ENCODE peak calls at places on chromosome 19, in seven cellular contexts. J is IMR-90, U is neuronal stem cell, F is mesendoderm, E is trophoblast cell, K is H9, P is mesenchymal stem cell. G is an unnamed sample.

GRCh38 chr19:8489591-8490394 is 12.6 kb downstream of the PRAM1 start:
- DNase-seq in J (no peak), P (no peak), F (no peak), E (no peak), K (peak), U (no peak), G (no peak)

GRCh38 chr19:51742736-51743288 is 8.9 kb downstream of the FPR1 start:
- DNase-seq in U (no peak), F (no peak), J (no peak), E (peak), P (no peak), K (no peak), G (no peak)

GRCh38 chr19:28871099-28871725 is 341.7 kb downstream of the UQCRFS1 start:
- DNase-seq in P (no peak), U (no peak), E (no peak), F (no peak), K (no peak), J (no peak), G (no peak)

GRCh38 chr19:28932446-28932845 is 280.5 kb downstream of the UQCRFS1 start:
- DNase-seq in F (no peak), U (no peak), E (no peak), P (no peak), J (no peak), K (no peak), G (no peak)

GRCh38 chr19:1645299-1645698 is 7.1 kb downstream of the TCF3 start:
- DNase-seq in J (no peak), U (no peak), P (no peak), F (no peak), K (no peak), E (no peak), G (no peak)

GRCh38 chr19:42250666-42251531 is 4.0 kb downstream of the ERF start:
- DNase-seq in J (peak), P (peak), E (no peak), K (no peak), F (no peak), U (no peak), G (no peak)

GRCh38 chr19:54030895-54031586 is 32.7 kb downstream of the VSTM1 start:
- DNase-seq in P (no peak), J (peak), F (peak), K (no peak), E (no peak), U (no peak), G (no peak)

GRCh38 chr19:41172297-41173164 is 20.5 kb upstream of the CYP2S1 start:
- DNase-seq in J (no peak), E (no peak), K (no peak), P (no peak), U (no peak), F (no peak), G (no peak)

GRCh38 chr19:51131780-51132680 is 7.3 kb downstream of the SIGLEC9 start:
- DNase-seq in F (peak), U (no peak), J (peak), E (no peak), K (no peak), P (peak), G (no peak)

GRCh38 chr19:18800636-18801035 is 9.5 kb upstream of the COMP start:
- DNase-seq in E (no peak), F (no peak), U (no peak), P (no peak), J (no peak), K (no peak), G (no peak)

GRCh38 chr19:5934779-5935472 is 20.9 kb downstream of the CAPS start:
- DNase-seq in F (no peak), E (no peak), J (peak), K (no peak), P (peak), U (no peak), G (no peak)

GRCh38 chr19:47110521-47111080 is 3.0 kb downstream of the ZC3H4 start:
- DNase-seq in F (peak), K (no peak), E (no peak), P (no peak), U (no peak), J (no peak), G (no peak)

GRCh38 chr19:36256853-36257511 is 42.1 kb downstream of the ZNF146 start:
- DNase-seq in F (no peak), P (no peak), U (no peak), J (no peak), E (no peak), K (no peak), G (no peak)

GRCh38 chr19:39131255-39131755 is 5.7 kb downstream of the PAK4 start:
- DNase-seq in K (no peak), F (no peak), P (no peak), J (peak), U (no peak), E (no peak), G (no peak)

GRCh38 chr19:2034729-2035589 is 16.1 kb downstream of the MKNK2 start:
- DNase-seq in U (no peak), E (peak), J (peak), P (peak), K (peak), F (peak), G (peak)

DNA sequence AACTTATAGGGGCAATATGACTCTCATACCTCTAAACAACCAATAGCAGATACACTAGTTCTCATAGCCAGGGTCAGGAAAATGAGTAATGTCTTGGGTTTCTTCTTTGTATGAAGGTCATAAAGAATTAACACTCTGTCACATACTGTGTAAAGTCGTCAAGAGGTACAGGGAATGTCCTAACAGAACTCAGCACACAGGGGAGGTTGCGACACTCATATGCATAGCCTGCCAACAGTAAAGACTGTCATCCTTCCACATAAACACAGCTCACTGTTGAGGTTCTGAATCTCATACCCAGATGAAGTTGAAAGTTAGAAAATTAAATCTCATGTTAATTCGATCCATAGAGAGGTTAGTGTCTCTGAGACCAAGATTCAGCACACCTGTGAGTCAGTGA is 34.2 kb upstream of the ZNF254 start:
- DNase-seq in U (no peak), F (no peak), K (no peak), P (peak), J (peak), E (no peak), G (no peak)
- H2AK5ac ChIP-seq in U (no peak), F (no peak), K (no peak), P (no peak), J (no peak), E (no peak), G (no peak)

DNA sequence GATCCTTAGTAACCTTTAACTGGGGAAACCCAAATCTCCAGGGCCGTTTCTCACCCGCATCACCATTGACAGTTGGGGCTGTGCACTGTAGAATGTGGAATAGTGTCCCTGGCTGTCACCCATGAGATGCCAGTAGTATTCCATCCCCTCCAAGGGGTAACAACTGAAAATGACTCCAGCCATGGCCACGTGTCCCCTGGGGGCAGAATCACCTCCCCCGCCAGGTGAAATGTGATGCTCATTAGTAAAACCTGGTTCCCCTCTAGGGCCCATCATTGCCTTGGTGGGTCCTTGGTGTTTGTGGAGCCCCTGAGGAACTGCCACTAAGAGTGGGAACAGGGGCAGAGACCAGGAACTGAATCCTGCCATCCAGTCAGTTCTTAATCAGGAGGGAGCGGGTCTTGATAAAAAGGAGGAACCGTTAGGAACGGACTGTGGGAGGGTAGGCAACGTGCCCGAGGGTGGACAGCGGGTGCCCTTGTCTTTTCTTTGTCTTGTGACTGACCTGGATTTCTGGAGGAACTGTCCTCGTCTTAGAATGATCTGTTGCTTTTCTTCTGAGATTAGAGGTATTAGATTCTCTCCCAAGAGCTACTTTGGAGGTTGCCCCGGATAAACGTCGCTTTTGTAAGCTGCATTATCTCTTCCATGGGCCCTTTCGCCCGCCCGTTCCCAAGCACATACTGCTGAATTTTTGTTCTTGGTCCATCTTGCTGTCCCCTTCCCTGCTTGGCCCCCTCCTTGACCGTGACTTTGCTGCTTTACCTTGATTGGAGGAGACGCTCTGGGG is 3.5 kb downstream of the MYO9B start:
- DNase-seq in J (peak), K (no peak), P (no peak), E (no peak), F (peak), U (no peak), G (no peak)
- H2AK5ac ChIP-seq in J (peak), K (no peak), P (peak), E (no peak), F (no peak), U (no peak), G (peak)

DNA sequence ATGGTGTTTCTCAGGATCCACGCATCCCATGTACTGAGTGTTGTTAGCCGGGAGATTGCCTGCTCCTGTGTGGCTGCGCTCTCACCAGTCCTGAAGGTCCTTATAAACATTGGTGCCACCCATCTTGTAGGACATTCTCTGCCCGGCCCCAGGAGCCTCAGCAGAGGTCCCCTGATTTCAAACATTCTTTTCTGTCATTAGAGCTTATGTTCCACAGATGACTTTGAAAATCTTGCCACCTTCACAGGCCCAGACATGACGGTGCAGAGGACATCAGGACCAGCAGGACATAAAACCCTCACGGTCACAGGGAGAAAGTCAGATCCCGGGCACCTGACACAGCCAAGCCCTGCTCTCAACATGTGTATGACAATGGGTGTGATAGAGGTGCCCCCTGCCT is 33.2 kb upstream of the PEPD start:
- DNase-seq in U (no peak), J (no peak), P (no peak), F (no peak), K (no peak), E (no peak), G (no peak)
- H2AK5ac ChIP-seq in U (no peak), J (no peak), P (no peak), F (no peak), K (no peak), E (no peak), G (peak)

DNA sequence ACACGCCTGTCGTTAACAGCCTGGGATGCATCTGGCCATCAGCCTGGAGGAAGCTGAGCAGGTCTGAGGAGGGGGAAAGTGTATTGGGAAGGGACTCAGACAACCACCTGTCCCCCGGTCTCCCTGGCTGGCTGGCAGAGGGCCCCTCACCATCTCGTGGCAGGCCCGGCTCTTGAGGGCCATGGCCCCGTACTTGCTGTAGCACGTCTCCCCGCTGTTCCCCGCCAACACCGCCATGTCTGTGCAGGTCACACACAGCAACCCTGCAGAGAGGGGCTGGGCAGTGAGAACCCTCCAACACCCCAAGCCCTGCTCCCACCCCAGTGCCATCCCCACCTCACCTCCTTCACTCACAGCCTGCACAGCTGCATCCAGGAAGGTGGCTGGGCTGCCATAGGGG is 4.0 kb downstream of the TRMT1 start:
- DNase-seq in K (no peak), J (no peak), F (no peak), P (no peak), E (no peak), U (no peak), G (no peak)
- H2AK5ac ChIP-seq in K (no peak), J (no peak), F (no peak), P (no peak), E (no peak), U (peak), G (no peak)

DNA sequence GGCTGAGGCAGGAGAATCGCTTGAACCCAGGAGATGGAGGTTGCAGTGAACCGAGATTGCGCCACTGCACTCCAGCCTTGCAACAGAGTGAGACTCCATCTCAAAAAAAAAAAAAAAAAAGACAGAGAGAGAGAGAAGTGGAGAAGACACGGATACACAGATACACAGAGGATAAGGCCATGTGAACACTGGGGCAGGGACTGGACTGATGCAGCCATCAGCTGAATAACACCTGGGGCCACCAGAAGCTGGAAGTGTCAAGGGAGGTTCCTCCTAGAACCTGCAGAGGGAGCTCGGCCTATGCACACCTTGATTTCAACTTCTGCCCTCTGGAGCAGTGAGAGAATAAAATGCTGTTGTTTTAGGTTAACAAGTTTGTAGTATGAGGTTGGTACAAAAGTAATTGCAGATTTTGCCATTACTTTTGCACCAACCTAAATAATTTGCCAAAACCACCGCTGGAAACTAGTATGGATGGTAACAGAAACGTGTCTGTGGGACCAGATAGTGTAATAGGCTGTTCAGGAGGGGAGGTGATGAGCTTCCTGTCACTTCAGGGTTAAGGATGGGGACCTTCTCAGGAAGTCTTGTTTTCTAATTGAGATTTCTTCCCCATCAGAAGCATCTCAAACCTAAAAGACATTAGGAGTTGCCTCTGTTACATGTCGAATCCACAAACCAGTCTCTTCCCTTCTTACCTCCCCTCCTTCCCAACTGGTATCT is 36.4 kb upstream of the IGSF23 start:
- DNase-seq in U (no peak), P (peak), K (peak), E (peak), F (peak), J (peak), G (no peak)
- H2AK5ac ChIP-seq in U (no peak), P (no peak), K (no peak), E (no peak), F (no peak), J (no peak), G (no peak)

GRCh38 chr19:48250290-48251025 is 5.3 kb downstream of the CARD8 start:
- DNase-seq in F (no peak), K (no peak), P (no peak), U (no peak), J (no peak), E (peak), G (no peak)

GRCh38 chr19:48252625-48253024 is 3.1 kb downstream of the CARD8 start:
- DNase-seq in F (no peak), U (no peak), E (no peak), P (no peak), K (no peak), J (no peak), G (no peak)

GRCh38 chr19:48255376-48256303 is at the start of gene CARD8:
- DNase-seq in K (peak), J (peak), P (peak), E (peak), F (peak), U (peak), G (peak)

GRCh38 chr19:48254529-48254970 is 1.2 kb downstream of the CARD8 start:
- DNase-seq in F (no peak), J (no peak), K (no peak), E (no peak), P (no peak), U (no peak), G (no peak)

GRCh38 chr19:48253999-48254398 is 1.7 kb downstream of the CARD8 start:
- DNase-seq in E (no peak), U (no peak), K (no peak), F (no peak), P (no peak), J (no peak), G (no peak)
- H2AK5ac ChIP-seq in E (no peak), U (no peak), K (no peak), F (no peak), P (no peak), J (no peak), G (no peak)

DNA sequence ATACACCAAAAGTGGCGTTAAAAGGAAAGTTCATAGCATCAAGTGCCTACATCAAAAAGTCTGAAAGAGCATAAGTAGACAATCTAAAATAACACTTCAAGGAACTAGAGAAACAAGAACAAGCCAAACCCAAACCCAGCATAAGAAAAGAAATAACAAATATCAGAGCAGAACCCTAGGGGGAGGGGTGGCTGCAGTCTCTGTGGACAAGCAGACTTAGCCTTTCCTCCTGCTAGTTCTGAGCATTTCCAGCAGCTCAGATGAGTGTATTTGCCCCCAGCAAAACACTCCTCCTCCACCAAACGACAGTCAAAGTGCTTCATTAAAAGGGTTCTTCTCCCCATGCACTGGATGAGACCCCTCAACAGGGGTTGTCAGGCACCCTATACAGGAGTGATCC is 7.1 kb upstream of the ZNF90 start:
- DNase-seq in U (no peak), E (no peak), J (no peak), P (no peak), K (no peak), F (no peak), G (no peak)
- H2AK5ac ChIP-seq in U (no peak), E (no peak), J (no peak), P (no peak), K (no peak), F (no peak), G (peak)

GRCh38 chr19:10670876-10671804 is 17.0 kb downstream of the ILF3 start:
- DNase-seq in P (no peak), F (no peak), K (no peak), J (no peak), U (no peak), E (no peak), G (no peak)
- H2AK5ac ChIP-seq in P (no peak), F (no peak), K (no peak), J (no peak), U (no peak), E (no peak), G (no peak)

GRCh38 chr19:4081441-4082129 is 14.9 kb upstream of the ZBTB7A start:
- DNase-seq in U (no peak), E (no peak), K (no peak), P (no peak), F (peak), J (no peak), G (no peak)

GRCh38 chr19:4077800-4078683 is 11.3 kb upstream of the ZBTB7A start:
- DNase-seq in P (peak), E (no peak), K (no peak), F (peak), U (no peak), J (no peak), G (no peak)

GRCh38 chr19:4080473-4080872 is 13.8 kb upstream of the ZBTB7A start:
- DNase-seq in P (no peak), K (no peak), F (no peak), J (no peak), E (no peak), U (no peak), G (no peak)

GRCh38 chr19:4075373-4075772 is 8.7 kb upstream of the ZBTB7A start:
- DNase-seq in P (no peak), F (no peak), E (no peak), U (no peak), J (no peak), K (no peak), G (no peak)

GRCh38 chr19:4077011-4077382 is 10.3 kb upstream of the ZBTB7A start:
- DNase-seq in J (no peak), U (no peak), F (no peak), E (no peak), P (no peak), K (no peak), G (no peak)
- H2AK5ac ChIP-seq in J (peak), U (no peak), F (no peak), E (no peak), P (no peak), K (no peak), G (no peak)

GRCh38 chr19:49609499-49610092 is 18.6 kb downstream of the PRR12 start:
- DNase-seq in F (no peak), U (no peak), K (no peak), P (no peak), J (no peak), E (no peak), G (no peak)
- H2AK5ac ChIP-seq in F (no peak), U (no peak), K (no peak), P (peak), J (no peak), E (no peak), G (no peak)